ENCODE peak calls at places on chromosomes 3 and 15, in eight cellular contexts. E is IMR-90; H is CD8-positive, alpha-beta T cell; V is OCI-LY7; A is AG10803; U is ovary; O is WTC11; S is AG09309. G is an unnamed sample.

GRCh38 chr15:60708684-60709083 is 229.7 kb upstream of the ICE2 start:
- DNase-seq in E (peak; percentile 99), S (peak; percentile 52), A (peak; percentile 27), H (no peak), O (no peak), U (no peak), V (no peak), G (no peak)

GRCh38 chr15:74958908-74959642 is 2.5 kb upstream of the RPP25 start:
- DNase-seq in H (no peak), U (no peak), E (no peak), A (no peak), O (peak; percentile 63), S (no peak), V (no peak), G (no peak)

GRCh38 chr3:95389725-95390313 is 1327.0 kb downstream of the NSUN3 start:
- DNase-seq in O (no peak), S (no peak), H (no peak), E (no peak), V (no peak), A (no peak), U (no peak), G (no peak)

GRCh38 chr3:15512173-15512572 is 9.3 kb downstream of the COLQ start:
- DNase-seq in O (no peak), V (no peak), E (peak; percentile 27), A (peak; percentile 32), S (no peak), H (no peak), U (peak; percentile 23), G (no peak)

GRCh38 chr3:171875923-171876412 is 32.8 kb downstream of the TMEM212 start:
- DNase-seq in O (no peak), E (peak; percentile 19), S (no peak), A (peak; percentile 34), V (no peak), U (no peak), H (no peak), G (no peak)

GRCh38 chr15:97099040-97099439 is 768.5 kb downstream of the NR2F2 start:
- DNase-seq in S (no peak), V (no peak), E (no peak), O (no peak), A (no peak), H (no peak), U (no peak), G (no peak)

GRCh38 chr15:80619677-80620076 is 75.4 kb upstream of the ABHD17C start:
- DNase-seq in V (no peak), S (no peak), E (peak; percentile 43), U (no peak), A (peak; percentile 50), H (no peak), O (no peak), G (no peak)

GRCh38 chr3:116384717-116385116 is 60.6 kb downstream of the LSAMP start:
- DNase-seq in S (no peak), O (no peak), V (no peak), H (no peak), U (no peak), E (no peak), A (no peak), G (no peak)

GRCh38 chr3:175431396-175431795 is 572.3 kb downstream of the NAALADL2 start:
- DNase-seq in U (no peak), S (peak; percentile 93), E (peak; percentile 51), A (peak; percentile 46), O (no peak), H (no peak), V (no peak), G (no peak)

GRCh38 chr3:176663819-176664218 is 533.5 kb downstream of the TBL1XR1 start:
- DNase-seq in E (peak; percentile 66), V (peak; percentile 20), H (no peak), A (peak; percentile 83), O (no peak), S (peak; percentile 61), U (no peak), G (no peak)

GRCh38 chr15:87634361-87634760 is 622.2 kb downstream of the NTRK3 start:
- DNase-seq in S (no peak), U (no peak), O (no peak), H (no peak), A (peak; percentile 8), V (no peak), E (no peak), G (no peak)

GRCh38 chr3:195159819-195160175 is 111.2 kb downstream of the XXYLT1 start:
- DNase-seq in S (no peak), A (peak; percentile 81), U (no peak), V (no peak), O (no peak), E (peak; percentile 47), H (no peak), G (no peak)

GRCh38 chr3:4575413-4575812 is 82.3 kb downstream of the ITPR1 start:
- DNase-seq in A (no peak), S (no peak), U (no peak), V (no peak), H (no peak), E (no peak), O (no peak), G (no peak)

GRCh38 chr3:125498630-125499029 is 21.4 kb downstream of the SNX4 start:
- DNase-seq in E (no peak), V (no peak), H (no peak), A (no peak), O (no peak), U (no peak), S (no peak), G (no peak)

GRCh38 chr3:178275793-178276192 is 260.4 kb upstream of the KCNMB2 start:
- DNase-seq in E (no peak), U (no peak), S (peak; percentile 77), A (peak; percentile 78), O (no peak), H (no peak), V (no peak), G (no peak)

GRCh38 chr3:149152420-149152819 is 23.0 kb downstream of the HPS3 start:
- DNase-seq in A (peak; percentile 66), S (no peak), H (no peak), E (peak; percentile 69), V (no peak), O (no peak), U (no peak), G (no peak)

GRCh38 chr3:58005662-58006061 is 2.6 kb upstream of the FLNB start:
- DNase-seq in E (peak; percentile 76), A (peak; percentile 87), V (no peak), U (no peak), O (no peak), S (peak; percentile 57), H (no peak), G (no peak)

GRCh38 chr3:140530603-140531002 is 147.3 kb upstream of the TRIM42 start:
- DNase-seq in A (no peak), H (no peak), E (no peak), U (no peak), S (no peak), O (no peak), V (no peak), G (no peak)

GRCh38 chr3:182692021-182692420 is 101.3 kb upstream of the ATP11B start:
- DNase-seq in O (no peak), H (no peak), U (no peak), V (no peak), A (no peak), S (no peak), E (no peak), G (no peak)

GRCh38 chr3:179425075-179425474 is 26.2 kb downstream of the GNB4 start:
- DNase-seq in U (no peak), E (no peak), O (no peak), V (no peak), A (no peak), H (no peak), S (no peak), G (no peak)

GRCh38 chr3:38084969-38085942 is 46.2 kb downstream of the DLEC1 start:
- DNase-seq in U (no peak), E (no peak), O (no peak), V (no peak), S (no peak), H (no peak), A (no peak), G (no peak)

DNA sequence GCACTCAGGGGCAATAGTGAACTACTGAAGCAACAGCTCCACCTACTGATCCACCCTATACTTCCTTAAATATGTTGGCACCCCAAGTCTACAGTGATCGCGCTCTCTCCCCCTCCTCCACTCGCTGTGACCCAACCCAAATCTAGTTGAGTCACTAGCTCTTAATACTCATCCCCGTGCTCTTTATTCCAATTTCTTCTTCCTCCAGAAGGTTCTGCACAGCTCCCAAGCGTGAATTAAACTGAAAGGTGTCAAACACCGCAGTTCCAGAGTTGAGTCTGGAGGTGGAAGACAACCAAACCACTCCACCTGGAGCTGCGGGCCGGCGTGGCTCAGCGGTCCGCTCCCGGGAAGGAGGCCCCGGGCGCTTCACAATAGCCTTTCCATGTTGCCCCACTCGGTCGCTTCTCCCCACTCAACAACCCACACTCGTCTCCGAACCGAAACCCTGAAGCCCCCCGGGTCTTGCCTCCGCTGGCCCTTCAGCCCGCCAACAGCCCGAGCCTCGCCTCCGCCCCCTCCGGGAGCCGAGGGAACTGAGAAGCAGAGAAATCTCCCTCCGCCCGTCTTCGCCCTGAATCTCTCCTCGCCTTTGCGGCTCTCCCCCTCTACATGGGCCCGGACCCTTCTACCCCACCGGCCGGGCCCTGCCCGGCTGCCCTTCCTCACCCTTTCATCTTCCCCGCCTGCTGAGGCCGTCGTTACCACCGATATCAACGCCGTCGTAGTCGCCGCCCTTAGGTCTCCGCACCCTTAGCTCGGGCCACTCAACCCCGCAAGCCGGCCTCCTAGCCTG is 578 bp downstream of the NAA50 start:
- DNase-seq in A (peak; percentile 91), U (peak; percentile 79), V (peak; percentile 88), H (peak; percentile 78), O (peak; percentile 70), E (peak; percentile 90), S (peak; percentile 85), G (peak; percentile 81)
- TF ChIP-seq CTCF in A (peak; percentile 80), U (peak; percentile 64), V (peak; percentile 85), H (peak; percentile 66), O (peak; percentile 23), E (peak; percentile 80), S (peak; percentile 61), G (peak; percentile 32)

DNA sequence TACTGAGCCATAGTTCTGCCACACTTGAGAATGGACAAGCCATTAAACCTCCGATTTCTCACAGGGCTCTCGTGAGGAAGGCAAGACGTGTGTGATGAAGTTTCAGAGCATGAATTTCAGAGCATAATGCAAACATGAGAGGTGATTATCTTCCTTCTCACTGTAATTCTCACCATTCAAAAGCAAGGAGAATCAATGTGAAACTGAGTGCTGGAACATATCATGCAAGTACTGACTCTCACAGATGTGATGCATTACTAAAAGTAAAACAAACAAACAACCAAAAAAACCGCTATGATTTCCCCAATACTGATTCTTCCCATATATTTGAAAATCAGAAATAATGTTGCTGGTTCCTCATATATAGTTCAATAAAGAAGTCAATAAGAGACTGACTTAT is 23.7 kb downstream of the P3H2 start:
- DNase-seq in U (no peak), E (no peak), V (no peak), O (no peak), S (no peak), H (no peak), A (no peak), G (no peak)
- TF ChIP-seq CTCF in U (no peak), E (no peak), V (no peak), O (no peak), S (no peak), H (no peak), A (no peak), G (no peak)

GRCh38 chr3:97658670-97659285 is 105.8 kb upstream of the ARL6 start:
- DNase-seq in E (peak; percentile 2), H (no peak), S (no peak), A (peak; percentile 7), V (peak; percentile 45), O (no peak), U (no peak), G (no peak)
- TF ChIP-seq CTCF in E (peak; percentile 40), H (no peak), S (peak; percentile 38), A (peak; percentile 65), V (peak; percentile 85), O (peak; percentile 56), U (no peak), G (peak; percentile 58)

GRCh38 chr3:180804871-180805430 is 107.5 kb upstream of the FXR1 start:
- DNase-seq in H (no peak), S (no peak), A (peak; percentile 54), O (peak; percentile 67), V (no peak), E (peak; percentile 9), U (peak; percentile 48), G (no peak)
- TF ChIP-seq CTCF in H (no peak), S (peak; percentile 11), A (peak; percentile 57), O (no peak), V (no peak), E (no peak), U (peak; percentile 50), G (no peak)